ENCODE peak calls at places on chromosomes 16 and 17, in six cellular contexts. K, H, C, D, R and M are unnamed samples.

GRCh38 chr17:66980896-66981295 is 16.4 kb downstream of the CACNG4 start:
- DNase-seq in K (no peak), H (no peak), C (no peak), D (no peak), R (no peak), M (no peak)

GRCh38 chr17:80252871-80253270 is 7.8 kb upstream of the RNF213 start:
- DNase-seq in K (no peak), H (peak), C (no peak), D (peak), R (no peak), M (no peak)

GRCh38 chr16:4917117-4917516 is 19.8 kb downstream of the PPL start:
- DNase-seq in K (no peak), H (no peak), C (no peak), D (no peak), R (peak), M (peak)

GRCh38 chr16:69318911-69319289 is 7.8 kb downstream of the VPS4A start:
- DNase-seq in K (no peak), H (no peak), C (peak), D (no peak), R (no peak), M (no peak)

GRCh38 chr17:7884581-7885356 is 3.8 kb upstream of the CHD3 start:
- DNase-seq in K (no peak), H (peak), C (no peak), D (no peak), R (no peak), M (no peak)

GRCh38 chr17:19540706-19541370 is 7.2 kb downstream of the SLC47A1 start:
- DNase-seq in K (no peak), H (no peak), C (no peak), D (no peak), R (no peak), M (no peak)

GRCh38 chr17:79572136-79572915 is 38.5 kb downstream of the RBFOX3 start:
- DNase-seq in K (no peak), H (no peak), C (no peak), D (no peak), R (no peak), M (no peak)

GRCh38 chr17:58270476-58271290 is 10.1 kb downstream of the MPO start:
- DNase-seq in K (no peak), H (no peak), C (no peak), D (no peak), R (no peak), M (no peak)

GRCh38 chr16:87132361-87133014 is 184.7 kb downstream of the C16orf95 start:
- DNase-seq in K (no peak), H (no peak), C (peak), D (peak), R (peak), M (peak)

GRCh38 chr16:66137853-66138252 is 228.6 kb upstream of the CDH5 start:
- DNase-seq in K (no peak), H (no peak), C (no peak), D (no peak), R (no peak), M (no peak)

GRCh38 chr16:12225816-12226480 is 249.4 kb downstream of the SNX29 start:
- DNase-seq in K (no peak), H (no peak), C (no peak), D (no peak), R (no peak), M (no peak)

GRCh38 chr16:88306860-88307545 is 75.8 kb upstream of the ZNF469 start:
- DNase-seq in K (peak), H (no peak), C (no peak), D (peak), R (peak), M (peak)

GRCh38 chr17:63489291-63489690 is 12.4 kb downstream of the ACE start:
- DNase-seq in K (no peak), H (no peak), C (no peak), D (no peak), R (no peak), M (no peak)

GRCh38 chr17:43732961-43733360 is 25.6 kb downstream of the SOST start:
- DNase-seq in K (peak), H (no peak), C (no peak), D (no peak), R (peak), M (no peak)

GRCh38 chr16:49464877-49465504 is 91.4 kb downstream of the C16orf78 start:
- DNase-seq in K (no peak), H (no peak), C (peak), D (no peak), R (no peak), M (no peak)

GRCh38 chr16:66406534-66407368 is 20.3 kb upstream of the BEAN1 start:
- DNase-seq in K (peak), H (peak), C (peak), D (peak), R (peak), M (peak)

GRCh38 chr17:40069751-40070643 is 7.2 kb downstream of the THRA start:
- DNase-seq in K (no peak), H (peak), C (no peak), D (no peak), R (peak), M (no peak)